ENCODE peak calls at places on chromosome 10, in four cellular contexts. C is IMR-90; Q is cardiac muscle cell; U is CD4-positive, CD25-positive, alpha-beta regulatory T cell. G is an unnamed sample.
A peak's percentile ranks its signal among the peaks of the same experiment; 100 is the strongest.

GRCh38 chr10:118102116-118102515 is 55.4 kb upstream of the RAB11FIP2 start:
- DNase-seq in Q (no peak), U (no peak), C (no peak), G (no peak)

GRCh38 chr10:115558252-115558651 is 465.1 kb downstream of the ATRNL1 start:
- DNase-seq in U (no peak), Q (no peak), C (no peak), G (no peak)

GRCh38 chr10:26367771-26368170 is 70.4 kb upstream of the APBB1IP start:
- DNase-seq in U (peak; percentile 11), C (no peak), Q (peak; percentile 32), G (no peak)

GRCh38 chr10:125757742-125758141 is 17.9 kb downstream of the MMP21 start:
- DNase-seq in U (no peak), Q (no peak), C (no peak), G (no peak)

GRCh38 chr10:3468919-3469638 is 296.5 kb upstream of the PITRM1 start:
- DNase-seq in C (peak; percentile 96), Q (peak; percentile 94), U (no peak), G (no peak)

GRCh38 chr10:68301790-68302502 is 29.9 kb upstream of the HNRNPH3 start:
- DNase-seq in Q (peak; percentile 70), C (peak; percentile 75), U (peak; percentile 24), G (no peak)

GRCh38 chr10:94123253-94123995 is 129.7 kb downstream of the PLCE1 start:
- DNase-seq in U (no peak), Q (peak; percentile 82), C (peak; percentile 93), G (no peak)

GRCh38 chr10:132141076-132141475 is 45.7 kb upstream of the DPYSL4 start:
- DNase-seq in Q (no peak), C (no peak), U (no peak), G (no peak)

GRCh38 chr10:22697101-22697500 is 17.3 kb downstream of the PIP4K2A start:
- DNase-seq in Q (no peak), U (no peak), C (no peak), G (no peak)

GRCh38 chr10:72335394-72336258 is 19.1 kb downstream of the DNAJB12 start:
- DNase-seq in U (peak; percentile 57), Q (peak; percentile 89), C (no peak), G (peak; percentile 83)

GRCh38 chr10:66996996-66997395 is 71.2 kb downstream of the LRRTM3 start:
- DNase-seq in Q (no peak), C (no peak), U (no peak), G (no peak)

GRCh38 chr10:18582803-18583202 is 68.6 kb downstream of the NSUN6 start:
- DNase-seq in Q (peak; percentile 43), U (no peak), C (peak; percentile 11), G (no peak)

GRCh38 chr10:52314822-52315552 is 906 bp downstream of the DKK1 start:
- DNase-seq in U (no peak), Q (peak; percentile 48), C (peak; percentile 41), G (no peak)

GRCh38 chr10:75708060-75708459 is 276.6 kb downstream of the LRMDA start:
- DNase-seq in Q (no peak), C (no peak), U (no peak), G (no peak)

GRCh38 chr10:118045154-118045841 is 1.4 kb downstream of the RAB11FIP2 start:
- DNase-seq in C (no peak), U (no peak), Q (no peak), G (no peak)

GRCh38 chr10:95457319-95457886 is 103.8 kb downstream of the SORBS1 start:
- DNase-seq in Q (no peak), C (no peak), U (no peak), G (no peak)

GRCh38 chr10:3095373-3096139 is 28.2 kb downstream of the PFKP start:
- DNase-seq in Q (peak; percentile 98), C (peak; percentile 100), U (peak; percentile 26), G (peak; percentile 76)

GRCh38 chr10:129756912-129757861 is 206.9 kb downstream of the EBF3 start:
- DNase-seq in C (no peak), U (no peak), Q (peak; percentile 28), G (peak; percentile 58)

GRCh38 chr10:86682675-86683074 is 14.4 kb downstream of the LDB3 start:
- DNase-seq in C (no peak), Q (no peak), U (no peak), G (no peak)
- H3K4me1 ChIP-seq in C (peaks cover 18% of the 10 kb centered on the region), Q (peaks cover 78% of the 10 kb centered on the region), U (no peaks in the 10 kb centered on the region), G (peaks cover 92% of the 10 kb centered on the region)

GRCh38 chr10:83176901-83177300 is 962.4 kb upstream of the GHITM start:
- DNase-seq in U (no peak), C (no peak), Q (no peak), G (no peak)

GRCh38 chr10:83184641-83185040 is 954.7 kb upstream of the GHITM start:
- DNase-seq in Q (no peak), U (no peak), C (no peak), G (no peak)

GRCh38 chr10:83182076-83182475 is 957.2 kb upstream of the GHITM start:
- DNase-seq in U (no peak), C (no peak), Q (no peak), G (no peak)

GRCh38 chr10:83179371-83179770 is 959.9 kb upstream of the GHITM start:
- DNase-seq in C (no peak), Q (no peak), U (no peak), G (no peak)
- H3K27me3 ChIP-seq in C (no peaks in the 10 kb centered on the region), Q (no peaks in the 10 kb centered on the region), U (no peaks in the 10 kb centered on the region), G (no peaks in the 10 kb centered on the region)

GRCh38 chr10:113091921-113092320 is 141.9 kb downstream of the TCF7L2 start:
- DNase-seq in C (no peak), U (no peak), Q (no peak), G (peak; percentile 32)
- H3K27ac ChIP-seq in C (no peak overlapping the region), U (no peak overlapping the region), Q (no peak overlapping the region), G (no peak overlapping the region)

GRCh38 chr10:29616542-29616941 is 18.2 kb downstream of the SVIL start:
- DNase-seq in U (no peak), Q (no peak), C (no peak), G (peak; percentile 23)
- H3K4me1 ChIP-seq in U (no peaks in the 10 kb centered on the region), Q (peaks cover 50% of the 10 kb centered on the region), C (peaks cover 12% of the 10 kb centered on the region), G (peaks cover 62% of the 10 kb centered on the region)

DNA sequence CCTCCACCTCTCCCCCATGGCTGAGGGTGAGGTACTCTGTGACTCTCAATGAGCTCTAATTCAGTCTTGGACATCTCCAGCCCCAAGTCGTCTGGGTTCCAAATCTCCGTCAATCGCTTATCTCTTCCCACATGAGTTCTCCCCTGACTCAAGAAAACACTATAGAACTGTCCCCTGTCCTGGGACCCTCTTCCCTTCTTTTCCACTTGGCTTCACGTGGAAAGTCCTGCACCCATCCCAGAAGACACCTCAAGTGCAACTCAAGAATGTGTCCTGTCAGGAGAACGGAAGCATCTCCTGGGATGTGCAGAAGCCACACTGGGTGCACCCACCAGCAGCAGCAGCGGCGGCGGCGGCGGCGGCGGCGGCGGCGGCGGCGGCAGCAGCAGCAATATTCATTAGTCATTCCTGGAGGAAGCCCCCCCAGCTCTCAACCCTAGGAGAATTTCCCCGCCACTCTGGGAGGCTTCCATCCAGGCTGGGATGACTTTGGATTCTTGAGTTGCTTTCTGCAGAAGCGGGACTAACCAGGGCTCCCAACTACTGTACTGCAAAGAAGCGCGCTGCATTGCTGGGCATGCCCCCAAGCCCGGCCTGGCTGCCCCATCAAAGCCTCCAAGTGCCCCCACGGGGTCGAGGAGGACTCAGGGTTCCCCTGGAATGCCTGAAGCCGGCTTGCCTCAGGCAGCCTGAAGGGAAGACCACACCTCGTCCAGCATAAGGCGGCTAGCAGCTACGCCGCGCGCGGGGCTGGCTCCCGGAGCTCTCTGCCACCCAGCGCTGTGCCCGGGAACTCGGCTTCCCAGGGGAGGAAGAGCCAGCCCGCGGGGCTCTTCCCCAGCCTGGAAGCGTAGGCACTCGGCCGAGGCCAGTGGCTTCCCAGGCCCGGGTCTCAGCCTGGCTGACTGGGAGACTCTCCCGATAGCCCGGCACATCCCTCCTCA is 1.0 kb downstream of the CRTAC1 start:
- DNase-seq in U (no peak), C (no peak), Q (no peak), G (no peak)
- H3K27me3 ChIP-seq in U (peaks cover 27% of the 10 kb centered on the region), C (peaks cover 58% of the 10 kb centered on the region), Q (peaks cover 81% of the 10 kb centered on the region), G (no peaks in the 10 kb centered on the region)

GRCh38 chr10:58241346-58241745 is 26.3 kb downstream of the IPMK start:
- DNase-seq in Q (peak; percentile 35), U (no peak), C (peak; percentile 52), G (no peak)
- H3K27ac ChIP-seq in Q (no peak overlapping the region), U (no peak overlapping the region), C (no peak overlapping the region), G (no peak overlapping the region)

DNA sequence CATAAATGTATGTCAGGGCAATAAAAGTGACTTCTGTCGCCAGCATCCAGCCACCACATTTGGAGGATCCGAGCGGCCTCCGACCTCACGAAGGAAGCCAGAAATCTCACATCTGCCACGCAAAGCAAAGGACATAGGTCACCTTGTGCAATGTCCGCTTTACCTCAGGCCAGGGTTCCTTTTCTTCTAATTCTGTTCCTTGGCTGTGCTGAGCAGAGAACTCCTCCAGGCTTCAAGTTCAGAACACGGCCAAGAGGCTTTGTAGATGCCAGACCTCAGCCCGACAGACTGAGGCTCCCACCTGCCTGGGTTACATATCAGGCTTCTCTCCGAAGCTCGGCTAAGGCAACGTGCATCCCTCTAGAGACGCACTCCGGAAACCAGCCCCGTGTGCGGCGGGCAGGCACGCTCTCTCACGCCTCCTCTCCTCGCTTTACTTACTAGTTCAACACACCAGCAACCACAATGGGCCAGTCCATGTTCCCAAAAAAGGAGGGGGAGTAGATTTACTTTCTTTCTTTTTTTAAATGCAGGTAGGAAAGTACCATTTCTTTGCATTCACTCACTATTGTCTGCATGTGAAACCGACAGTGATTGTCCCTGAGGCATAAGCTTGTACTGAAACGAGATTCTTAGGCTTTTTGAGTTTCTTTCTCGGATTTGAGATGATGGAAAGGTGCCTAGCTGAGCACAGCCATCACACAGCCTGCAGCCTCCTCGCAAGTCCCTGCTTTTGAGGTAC is 122.4 kb upstream of the AFAP1L2 start:
- DNase-seq in C (peak; percentile 65), U (peak; percentile 92), Q (peak; percentile 92), G (peak; percentile 88)
- H3K4me1 ChIP-seq in C (peaks cover 3% of the 10 kb centered on the region), U (peaks cover 29% of the 10 kb centered on the region), Q (peaks cover 34% of the 10 kb centered on the region), G (no peaks in the 10 kb centered on the region)

GRCh38 chr10:133329401-133330202 is 7.1 kb downstream of the CALY start:
- DNase-seq in U (peak; percentile 83), Q (peak; percentile 89), C (peak; percentile 84), G (peak; percentile 75)
- H3K27me3 ChIP-seq in U (peaks cover 2% of the 10 kb centered on the region), Q (peaks cover 80% of the 10 kb centered on the region), C (peaks cover 38% of the 10 kb centered on the region), G (peaks cover 14% of the 10 kb centered on the region)

GRCh38 chr10:122386514-122386913 is 12.0 kb downstream of the PLEKHA1 start:
- DNase-seq in U (no peak), C (no peak), Q (no peak), G (no peak)

GRCh38 chr10:122379537-122379936 is 5.0 kb downstream of the PLEKHA1 start:
- DNase-seq in C (no peak), U (no peak), Q (no peak), G (no peak)

GRCh38 chr10:122380703-122381102 is 6.2 kb downstream of the PLEKHA1 start:
- DNase-seq in C (no peak), U (no peak), Q (no peak), G (no peak)

GRCh38 chr10:122379041-122379440 is 4.5 kb downstream of the PLEKHA1 start:
- DNase-seq in C (no peak), U (no peak), Q (no peak), G (no peak)

DNA sequence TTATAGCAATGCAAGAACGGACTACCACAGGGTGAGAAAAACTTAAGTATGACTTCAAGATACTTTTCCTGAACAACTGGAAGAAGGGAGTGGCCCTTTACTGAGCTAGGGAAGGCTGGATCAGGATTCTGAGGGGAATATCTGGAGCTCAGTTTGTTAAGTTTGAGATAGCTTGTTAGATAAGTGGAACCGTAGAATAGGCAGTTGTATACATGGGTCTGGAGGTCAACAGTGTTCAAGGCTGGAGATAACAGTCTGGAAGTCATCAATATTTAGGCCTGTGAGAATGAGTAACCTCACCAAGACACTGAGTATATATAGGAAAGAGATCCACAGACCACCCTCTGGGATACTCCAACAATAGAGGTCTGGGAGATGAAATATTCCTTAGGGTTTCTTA is 7.2 kb downstream of the PLEKHA1 start:
- DNase-seq in U (no peak), Q (no peak), C (no peak), G (no peak)
- H3K27ac ChIP-seq in U (no peak overlapping the region), Q (no peak overlapping the region), C (no peak overlapping the region), G (no peak overlapping the region)